ENCODE peak calls at places on chromosomes 12 and 14, in four cellular contexts. X, S, P and M are unnamed samples.

GRCh38 chr12:93591137-93591868 is 18.8 kb downstream of the SOCS2 start:
- DNase-seq in X (peak; percentile 93), S (peak; percentile 67), P (peak; percentile 69), M (peak; percentile 50)

GRCh38 chr12:107778383-107779015 is 4.0 kb downstream of the ASCL4 start:
- DNase-seq in X (no peak), S (no peak), P (no peak), M (no peak)

GRCh38 chr14:64293976-64294671 is at the start of gene ESR2:
- DNase-seq in X (no peak), S (peak; percentile 56), P (peak; percentile 75), M (peak; percentile 42)

GRCh38 chr12:90832427-90832826 is 122.5 kb downstream of the CCER1 start:
- DNase-seq in X (no peak), S (no peak), P (no peak), M (no peak)

GRCh38 chr12:2160043-2160442 is 107.3 kb downstream of the CACNA1C start:
- DNase-seq in X (peak; percentile 35), S (no peak), P (no peak), M (no peak)

GRCh38 chr12:27505771-27506170 is 18.2 kb upstream of the PPFIBP1 start:
- DNase-seq in X (no peak), S (no peak), P (no peak), M (no peak)

GRCh38 chr14:73223049-73223448 is 14.3 kb upstream of the PAPLN start:
- DNase-seq in X (no peak), S (no peak), P (no peak), M (peak; percentile 24)

GRCh38 chr14:84969501-84969900 is 560.4 kb upstream of the FLRT2 start:
- DNase-seq in X (no peak), S (no peak), P (no peak), M (no peak)

GRCh38 chr12:116529048-116529447 is 30.1 kb upstream of the MAP1LC3B2 start:
- DNase-seq in X (no peak), S (no peak), P (no peak), M (no peak)

GRCh38 chr12:5912437-5913334 is 32.4 kb downstream of the ANO2 start:
- DNase-seq in X (no peak), S (peak; percentile 86), P (peak; percentile 32), M (no peak)

GRCh38 chr14:103402700-103403099 is 17.5 kb downstream of the MARK3 start:
- DNase-seq in X (no peak), S (no peak), P (peak; percentile 47), M (no peak)

GRCh38 chr12:2559931-2560715 is 234.6 kb upstream of the FKBP4 start:
- DNase-seq in X (no peak), S (no peak), P (no peak), M (no peak)

GRCh38 chr12:47905313-47905730 is 528 bp upstream of the VDR start:
- DNase-seq in X (no peak), S (peak; percentile 95), P (peak; percentile 60), M (no peak)

GRCh38 chr12:91381309-91381804 is 198.7 kb upstream of the DCN start:
- DNase-seq in X (no peak), S (peak; percentile 93), P (peak; percentile 93), M (peak; percentile 20)

GRCh38 chr12:6730169-6730568 is 6.3 kb downstream of the COPS7A start:
- DNase-seq in X (no peak), S (no peak), P (no peak), M (no peak)

GRCh38 chr12:69329669-69330428 is 18.3 kb upstream of the LYZ start:
- DNase-seq in X (no peak), S (no peak), P (no peak), M (peak; percentile 55)

GRCh38 chr12:127381681-127382080 is 885.3 kb upstream of the TMEM132C start:
- DNase-seq in X (no peak), S (no peak), P (no peak), M (no peak)

GRCh38 chr12:29681996-29682534 is 101.7 kb downstream of the TMTC1 start:
- DNase-seq in X (no peak), S (no peak), P (no peak), M (no peak)

GRCh38 chr12:52285172-52285745 is 6.1 kb downstream of the KRT81 start:
- DNase-seq in X (no peak), S (no peak), P (no peak), M (no peak)
- TF ChIP-seq CTCF in X (no peak), S (no peak), P (no peak), M (no peak)

GRCh38 chr14:99187858-99188257 is 84.1 kb downstream of the BCL11B start:
- DNase-seq in X (no peak), S (no peak), P (no peak), M (peak; percentile 57)

GRCh38 chr14:99190696-99191662 is 81.0 kb downstream of the BCL11B start:
- DNase-seq in X (no peak), S (no peak), P (no peak), M (peak; percentile 64)

GRCh38 chr14:99189201-99189801 is 82.7 kb downstream of the BCL11B start:
- DNase-seq in X (no peak), S (no peak), P (no peak), M (peak; percentile 73)

GRCh38 chr14:99186956-99187690 is 84.9 kb downstream of the BCL11B start:
- DNase-seq in X (no peak), S (no peak), P (no peak), M (peak; percentile 28)

GRCh38 chr14:99188721-99189120 is 83.3 kb downstream of the BCL11B start:
- DNase-seq in X (no peak), S (peak; percentile 77), P (peak; percentile 14), M (peak; percentile 68)
- TF ChIP-seq CTCF in X (peak; percentile 46), S (peak; percentile 77), P (no peak), M (peak; percentile 70)

GRCh38 chr14:53048631-53049030 is 97.8 kb upstream of the FERMT2 start:
- DNase-seq in X (no peak), S (no peak), P (no peak), M (no peak)

GRCh38 chr14:53043107-53043704 is 92.4 kb upstream of the FERMT2 start:
- DNase-seq in X (no peak), S (no peak), P (no peak), M (no peak)

GRCh38 chr14:53042480-53042879 is 91.6 kb upstream of the FERMT2 start:
- DNase-seq in X (no peak), S (no peak), P (peak; percentile 45), M (no peak)

GRCh38 chr14:53044486-53044885 is 93.6 kb upstream of the FERMT2 start:
- DNase-seq in X (no peak), S (no peak), P (no peak), M (no peak)

DNA sequence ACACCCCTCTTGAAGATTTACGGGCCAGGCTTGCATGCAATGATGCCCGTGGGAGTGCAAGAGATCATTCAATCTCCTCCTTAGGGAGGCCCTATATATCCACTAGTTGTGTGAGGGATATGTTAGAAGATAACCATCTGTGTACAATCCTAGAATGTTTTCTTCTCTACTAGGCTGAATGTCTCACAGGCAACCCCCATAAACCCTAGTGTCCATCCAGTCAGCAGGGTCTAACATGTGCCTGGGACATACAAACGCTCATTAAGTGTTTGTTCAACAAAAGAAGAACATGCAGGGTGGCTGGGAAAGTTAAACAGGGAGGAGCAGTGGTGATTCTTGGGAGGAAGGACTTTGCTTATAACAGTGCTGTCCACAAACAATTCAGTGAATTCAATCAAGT is 96.5 kb upstream of the FERMT2 start:
- DNase-seq in X (no peak), S (no peak), P (no peak), M (no peak)
- TF ChIP-seq CTCF in X (no peak), S (no peak), P (no peak), M (no peak)

DNA sequence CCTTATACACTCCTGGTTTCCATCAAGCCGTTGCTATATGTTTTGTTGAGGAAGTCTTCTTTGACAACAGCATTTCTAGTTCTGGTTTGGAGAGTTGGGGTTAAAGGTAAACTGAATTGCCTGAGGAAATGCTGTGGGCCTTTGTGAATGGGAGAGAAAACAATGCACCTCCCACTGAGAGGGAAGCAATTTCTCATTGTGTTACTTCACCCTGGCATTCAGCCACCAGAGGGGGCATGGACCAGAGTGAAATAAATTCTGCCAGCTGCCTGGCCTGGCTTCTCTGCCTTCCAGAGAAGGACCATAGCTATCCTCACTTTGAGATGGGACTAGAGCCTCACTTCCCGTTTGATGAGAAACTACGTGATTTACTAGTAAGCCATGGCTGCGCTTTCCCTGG is 475.3 kb downstream of the EGLN3 start:
- DNase-seq in X (no peak), S (peak; percentile 86), P (peak; percentile 70), M (peak; percentile 28)
- TF ChIP-seq CTCF in X (no peak), S (peak; percentile 80), P (peak; percentile 25), M (no peak)

GRCh38 chr14:104940526-104941150 is 16.0 kb downstream of the PLD4 start:
- DNase-seq in X (no peak), S (no peak), P (no peak), M (no peak)
- TF ChIP-seq CTCF in X (no peak), S (peak; percentile 48), P (peak; percentile 25), M (no peak)

GRCh38 chr14:51554953-51555352 is 96.8 kb upstream of the FRMD6 start:
- DNase-seq in X (no peak), S (no peak), P (no peak), M (no peak)
- TF ChIP-seq CTCF in X (no peak), S (peak; percentile 38), P (no peak), M (no peak)

GRCh38 chr12:132354211-132354981 is 25.0 kb upstream of the GALNT9 start:
- DNase-seq in X (no peak), S (no peak), P (no peak), M (no peak)
- TF ChIP-seq CTCF in X (no peak), S (no peak), P (no peak), M (no peak)

GRCh38 chr12:112803620-112804279 is 12.2 kb downstream of the RPH3A start:
- DNase-seq in X (no peak), S (no peak), P (no peak), M (no peak)
- TF ChIP-seq CTCF in X (no peak), S (peak; percentile 43), P (no peak), M (no peak)

GRCh38 chr14:38431156-38431555 is 175.3 kb upstream of the CLEC14A start:
- DNase-seq in X (no peak), S (no peak), P (no peak), M (no peak)

GRCh38 chr14:38432186-38432585 is 176.3 kb upstream of the CLEC14A start:
- DNase-seq in X (no peak), S (no peak), P (no peak), M (no peak)

GRCh38 chr14:38425324-38425976 is 169.6 kb upstream of the CLEC14A start:
- DNase-seq in X (no peak), S (no peak), P (no peak), M (no peak)

GRCh38 chr14:38430522-38430921 is 174.6 kb upstream of the CLEC14A start:
- DNase-seq in X (no peak), S (no peak), P (no peak), M (no peak)
- TF ChIP-seq CTCF in X (no peak), S (no peak), P (no peak), M (no peak)